ENCODE peak calls at places on chromosomes 3 and 15, in eight cellular contexts. T, I, L, M, U, Q, H and W are unnamed samples. For H3K9me3, the result is how much of the 10 kb centered on the place peaks cover.

GRCh38 chr3:114451561-114452018 is 157.8 kb downstream of the TIGIT start:
- DNase-seq in T (no peak), I (no peak), L (peak), M (peak), U (peak), Q (no peak), H (no peak), W (no peak)

GRCh38 chr3:194730369-194730768 is 44.7 kb downstream of the FAM43A start:
- DNase-seq in T (no peak), I (no peak), L (peak), M (no peak), U (no peak), Q (no peak), H (no peak), W (no peak)

GRCh38 chr3:179544981-179545645 is 17.6 kb upstream of the ACTL6A start:
- DNase-seq in T (no peak), I (no peak), L (no peak), M (no peak), U (no peak), Q (no peak), H (no peak), W (no peak)

GRCh38 chr15:51094606-51095569 is at the start of gene TNFAIP8L3:
- DNase-seq in T (peak), I (no peak), L (no peak), M (peak), U (peak), Q (peak), H (peak), W (no peak)

GRCh38 chr3:132354916-132355702 is 37.9 kb downstream of the ACP3 start:
- DNase-seq in T (no peak), I (no peak), L (no peak), M (no peak), U (no peak), Q (no peak), H (no peak), W (no peak)

GRCh38 chr15:49507261-49507660 is 84.2 kb downstream of the FGF7 start:
- DNase-seq in T (no peak), I (no peak), L (no peak), M (no peak), U (no peak), Q (no peak), H (no peak), W (no peak)

GRCh38 chr15:67680645-67681044 is 138.1 kb downstream of the MAP2K5 start:
- DNase-seq in T (no peak), I (no peak), L (no peak), M (no peak), U (no peak), Q (no peak), H (no peak), W (no peak)

GRCh38 chr15:69863446-69863845 is 234.3 kb downstream of the TLE3 start:
- DNase-seq in T (no peak), I (no peak), L (no peak), M (no peak), U (no peak), Q (no peak), H (no peak), W (no peak)

GRCh38 chr3:8655387-8655835 is 10.8 kb upstream of the SSUH2 start:
- DNase-seq in T (no peak), I (peak), L (no peak), M (no peak), U (peak), Q (no peak), H (no peak), W (no peak)

GRCh38 chr3:8652323-8652987 is 7.9 kb upstream of the SSUH2 start:
- DNase-seq in T (no peak), I (peak), L (no peak), M (no peak), U (no peak), Q (no peak), H (no peak), W (no peak)

GRCh38 chr3:8651418-8652322 is 7.1 kb upstream of the SSUH2 start:
- DNase-seq in T (no peak), I (peak), L (no peak), M (no peak), U (peak), Q (no peak), H (no peak), W (no peak)

GRCh38 chr3:8656240-8656639 is 11.6 kb upstream of the SSUH2 start:
- DNase-seq in T (no peak), I (no peak), L (peak), M (no peak), U (no peak), Q (no peak), H (no peak), W (no peak)

DNA sequence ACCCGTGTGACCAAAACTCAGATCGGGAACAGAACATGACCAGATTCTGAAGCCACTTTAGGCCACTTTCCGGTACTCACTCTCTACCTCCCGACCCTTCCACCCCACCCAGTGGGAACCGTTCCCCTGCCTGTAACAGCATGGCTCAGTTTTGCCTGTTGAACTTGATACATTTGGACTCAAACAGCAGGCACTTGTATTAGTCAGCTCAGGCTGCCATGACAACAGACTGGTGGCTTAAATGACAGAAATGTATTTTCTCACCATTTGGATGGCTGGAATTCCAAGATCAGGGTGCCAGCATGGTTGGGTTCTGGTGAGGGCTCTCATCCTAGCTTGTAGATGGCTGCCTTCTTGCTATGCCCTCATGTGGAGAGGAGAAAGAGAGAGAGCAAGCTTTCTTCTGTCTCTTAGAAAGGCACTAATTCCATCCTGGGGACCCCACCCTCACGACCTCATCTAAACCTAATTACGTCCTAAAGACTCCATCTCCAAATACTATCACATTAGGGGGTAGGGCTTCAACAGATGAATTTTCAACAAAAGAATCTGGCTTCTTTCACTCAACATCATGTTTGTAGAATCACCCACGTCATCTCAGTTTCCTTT is 9.3 kb upstream of the SSUH2 start:
- DNase-seq in T (no peak), I (peak), L (no peak), M (no peak), U (peak), Q (no peak), H (no peak), W (no peak)
- TF ChIP-seq EP300 in T (no peak), I (no peak), L (no peak), M (no peak), U (peak), Q (no peak), H (no peak), W (no peak)

DNA sequence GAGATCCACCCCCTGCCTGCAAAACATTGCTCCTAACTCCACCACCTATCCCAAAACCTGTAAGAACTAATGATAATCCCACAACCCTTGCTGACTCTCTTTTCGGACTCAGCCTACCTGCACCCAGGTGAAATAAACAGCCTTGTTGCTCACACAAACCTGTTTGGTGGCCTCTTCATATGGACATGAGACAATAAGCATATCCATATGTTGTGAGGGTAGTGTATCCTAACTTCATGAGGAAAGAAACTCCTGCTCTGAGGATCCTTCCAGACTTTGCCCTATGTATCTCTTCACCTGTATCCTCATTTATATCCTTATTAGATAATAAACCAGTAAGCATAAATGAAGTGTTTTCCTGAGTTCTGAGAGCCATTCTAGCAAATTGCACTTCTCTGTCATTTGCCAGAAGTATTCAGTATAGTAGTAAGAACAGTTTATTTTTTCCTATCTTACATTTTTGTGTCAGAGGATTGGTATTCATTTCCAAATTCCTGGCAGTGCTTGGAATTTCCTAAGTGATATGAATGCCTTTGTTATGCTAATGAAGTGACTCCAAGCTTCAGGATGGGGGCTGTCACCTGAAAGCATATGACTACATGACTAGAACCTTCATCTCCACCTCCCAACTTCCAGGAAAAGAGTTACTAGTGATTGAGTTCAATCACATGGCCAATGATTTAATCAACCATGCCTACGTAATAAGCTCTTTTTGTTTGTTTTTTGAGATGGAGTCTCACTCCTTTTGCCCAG is 30.2 kb downstream of the TTBK2 start:
- DNase-seq in T (no peak), I (no peak), L (no peak), M (no peak), U (peak), Q (no peak), H (no peak), W (no peak)
- H3K9me3 ChIP-seq in T (under half), I (under half), L (under half), M (under half), U (under half), Q (under half), H (under half), W (under half)

GRCh38 chr15:72771329-72771725 is 12.2 kb downstream of the ADPGK start:
- DNase-seq in T (no peak), I (no peak), L (no peak), M (no peak), U (no peak), Q (no peak), H (no peak), W (no peak)
- TF ChIP-seq EP300 in T (no peak), I (no peak), L (no peak), M (no peak), U (no peak), Q (no peak), H (no peak), W (no peak)

DNA sequence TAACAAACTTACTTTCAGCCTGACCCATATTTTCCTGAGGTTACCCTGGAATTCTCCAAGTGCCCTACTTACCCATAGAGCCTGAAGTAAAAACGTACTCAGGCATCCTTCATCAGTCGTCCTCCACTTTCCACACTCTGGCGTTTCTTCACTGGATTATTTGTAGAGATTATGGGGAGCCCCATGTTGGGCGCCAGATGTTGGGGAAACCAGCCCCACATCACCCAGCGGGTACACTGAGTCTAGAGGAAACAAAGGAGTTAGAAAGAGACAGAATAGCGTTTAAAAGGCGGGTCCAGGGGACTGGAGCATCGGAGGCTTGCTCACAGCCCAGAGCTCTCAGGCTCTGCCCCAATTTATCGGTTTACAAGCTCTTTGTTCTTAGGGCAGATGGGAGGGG is 9.7 kb upstream of the SLC28A2 start:
- DNase-seq in T (no peak), I (no peak), L (no peak), M (no peak), U (no peak), Q (no peak), H (no peak), W (no peak)
- H3K9me3 ChIP-seq in T (under half), I (under half), L (under half), M (under half), U (under half), Q (half or more), H (under half), W (half or more)

DNA sequence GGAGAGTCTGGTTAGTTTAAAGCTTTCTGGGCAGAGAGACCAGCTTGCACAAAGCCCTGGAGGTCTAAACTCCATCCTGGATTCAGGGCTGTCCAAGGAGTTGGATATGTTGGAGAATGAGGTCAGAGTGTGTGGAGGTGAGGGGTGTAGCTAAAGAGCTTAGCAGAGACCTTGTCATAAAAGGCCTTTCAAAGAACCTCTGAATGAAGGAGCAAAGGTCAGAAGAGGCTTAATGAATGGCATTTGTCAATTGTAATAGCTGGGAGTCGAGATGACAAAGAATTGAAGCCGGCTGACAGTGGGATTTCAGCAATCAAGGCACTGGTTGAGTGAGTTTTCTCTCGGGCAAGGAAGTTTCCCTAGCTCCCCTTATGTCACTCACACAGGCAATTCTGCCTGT is 202.6 kb downstream of the PDCD6IP start:
- DNase-seq in T (no peak), I (no peak), L (no peak), M (no peak), U (peak), Q (no peak), H (no peak), W (no peak)
- TF ChIP-seq EP300 in T (no peak), I (no peak), L (no peak), M (no peak), U (no peak), Q (no peak), H (no peak), W (no peak)

GRCh38 chr15:43007551-43007950 is 87.0 kb upstream of the TTBK2 start:
- DNase-seq in T (no peak), I (no peak), L (no peak), M (no peak), U (no peak), Q (no peak), H (no peak), W (no peak)

GRCh38 chr15:43006991-43007390 is 86.4 kb upstream of the TTBK2 start:
- DNase-seq in T (no peak), I (no peak), L (no peak), M (no peak), U (no peak), Q (no peak), H (no peak), W (no peak)

GRCh38 chr15:43009206-43009605 is 88.6 kb upstream of the TTBK2 start:
- DNase-seq in T (no peak), I (no peak), L (no peak), M (no peak), U (no peak), Q (no peak), H (peak), W (no peak)

DNA sequence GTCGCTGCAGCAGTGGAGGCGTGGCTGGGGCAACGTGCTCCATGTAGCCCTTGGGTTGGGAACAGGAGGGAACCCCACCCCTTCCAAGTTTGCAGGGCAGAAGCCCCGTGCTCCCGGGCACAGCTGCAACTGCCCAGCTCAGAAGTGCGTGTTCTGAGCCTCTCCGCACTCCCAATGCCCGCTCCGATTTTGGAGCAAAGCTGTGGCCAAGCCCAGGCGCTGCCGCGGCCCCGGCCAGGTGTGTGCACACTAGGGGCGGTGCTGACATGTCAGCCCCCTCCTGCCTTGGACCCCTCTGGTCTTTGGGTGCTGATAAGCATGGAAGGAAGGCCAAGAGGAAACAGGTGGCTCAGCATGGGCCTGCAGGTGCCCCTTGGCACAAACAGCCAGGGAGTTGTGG is 87.6 kb upstream of the TTBK2 start:
- DNase-seq in T (no peak), I (no peak), L (no peak), M (no peak), U (no peak), Q (no peak), H (peak), W (no peak)
- H3K9me3 ChIP-seq in T (under half), I (under half), L (under half), M (under half), U (under half), Q (under half), H (under half), W (under half)

GRCh38 chr15:98809273-98809672 is 160.9 kb downstream of the IGF1R start:
- DNase-seq in T (no peak), I (peak), L (peak), M (no peak), U (no peak), Q (no peak), H (no peak), W (no peak)
- TF ChIP-seq EP300 in T (no peak), I (no peak), L (no peak), M (no peak), U (no peak), Q (no peak), H (no peak), W (no peak)